ENCODE peak calls at places on chromosome 20, in six cellular contexts. H, O, G, E, T and C are unnamed samples.

GRCh38 chr20:55746723-55747122 is 258.6 kb downstream of the CBLN4 start:
- DNase-seq in O (no peak), E (no peak), G (no peak), H (no peak), T (no peak), C (no peak)

GRCh38 chr20:49475979-49476378 is 6.5 kb downstream of the KCNB1 start:
- DNase-seq in O (no peak), E (no peak), G (no peak), H (no peak), T (no peak), C (no peak)

GRCh38 chr20:37529968-37530600 is 2.4 kb upstream of the BLCAP start:
- DNase-seq in T (no peak), G (no peak), E (no peak), O (no peak), H (no peak), C (no peak)

GRCh38 chr20:22412977-22413868 is 171.1 kb downstream of the FOXA2 start:
- DNase-seq in E (no peak), T (no peak), O (no peak), H (no peak), G (no peak), C (no peak)

GRCh38 chr20:30816182-30816645 is 441.2 kb upstream of the DEFB115 start:
- DNase-seq in O (peak; percentile 64), H (no peak), E (peak; percentile 23), T (no peak), G (no peak), C (no peak)

GRCh38 chr20:14992071-14992654 is 654.8 kb upstream of the FLRT3 start:
- DNase-seq in E (no peak), O (peak; percentile 80), H (peak; percentile 74), T (no peak), G (no peak), C (no peak)

GRCh38 chr20:21719592-21720214 is 14.2 kb downstream of the PAX1 start:
- DNase-seq in H (peak; percentile 71), T (peak; percentile 45), O (peak; percentile 82), G (no peak), E (no peak), C (peak; percentile 55)

GRCh38 chr20:47438464-47439381 is 63.0 kb upstream of the NCOA3 start:
- DNase-seq in O (no peak), T (peak; percentile 67), G (no peak), E (no peak), H (no peak), C (peak; percentile 25)

GRCh38 chr20:22575087-22575721 is 9.2 kb downstream of the FOXA2 start:
- DNase-seq in H (no peak), E (no peak), G (no peak), O (peak; percentile 7), T (no peak), C (no peak)

GRCh38 chr20:36062799-36063198 is 91.7 kb upstream of the EPB41L1 start:
- DNase-seq in H (no peak), O (peak; percentile 52), T (no peak), E (no peak), G (no peak), C (no peak)

GRCh38 chr20:35005463-35005961 is 49.8 kb downstream of the MYH7B start:
- DNase-seq in T (no peak), G (no peak), H (no peak), E (peak; percentile 13), O (no peak), C (no peak)

GRCh38 chr20:51446656-51447055 is 95.9 kb downstream of the NFATC2 start:
- DNase-seq in H (peak; percentile 69), G (no peak), O (peak; percentile 56), T (peak; percentile 62), E (no peak), C (no peak)

GRCh38 chr20:61728786-61729365 is 336.8 kb downstream of the TAF4 start:
- DNase-seq in H (no peak), O (no peak), E (no peak), G (no peak), T (no peak), C (no peak)

GRCh38 chr20:32753731-32754130 is 8.5 kb upstream of the DNMT3B start:
- DNase-seq in E (no peak), H (no peak), O (peak; percentile 45), T (no peak), G (no peak), C (no peak)

GRCh38 chr20:35207950-35208611 is 18.4 kb upstream of the MMP24 start:
- DNase-seq in T (peak; percentile 73), H (peak; percentile 87), O (peak; percentile 88), G (peak; percentile 46), E (peak; percentile 90), C (peak; percentile 93)

GRCh38 chr20:33191484-33191883 is 23.5 kb downstream of the BPIFA2 start:
- DNase-seq in E (no peak), G (no peak), H (no peak), T (no peak), O (no peak), C (peak; percentile 89)

GRCh38 chr20:31974975-31975481 is 7.1 kb downstream of the XKR7 start:
- DNase-seq in G (no peak), H (no peak), O (no peak), E (no peak), T (no peak), C (no peak)

GRCh38 chr20:41023549-41023948 is 5.1 kb upstream of the TOP1 start:
- DNase-seq in H (no peak), T (no peak), O (no peak), E (no peak), G (no peak), C (no peak)

GRCh38 chr20:61748376-61748775 is 317.3 kb downstream of the TAF4 start:
- DNase-seq in T (no peak), G (no peak), H (no peak), E (no peak), O (peak; percentile 54), C (no peak)

GRCh38 chr20:53402233-53403005 is 191.2 kb downstream of the ZNF217 start:
- DNase-seq in H (no peak), T (no peak), E (no peak), G (no peak), O (no peak), C (no peak)

GRCh38 chr20:47708953-47709833 is 76.1 kb downstream of the SULF2 start:
- DNase-seq in E (no peak), H (no peak), O (no peak), G (no peak), T (no peak), C (no peak)

GRCh38 chr20:62201173-62202082 is 18.6 kb downstream of the MTG2 start:
- DNase-seq in O (no peak), G (no peak), E (no peak), T (no peak), H (no peak), C (no peak)

GRCh38 chr20:57755609-57756008 is 45.8 kb upstream of the PMEPA1 start:
- DNase-seq in E (no peak), T (no peak), G (no peak), H (no peak), O (no peak), C (no peak)

GRCh38 chr20:17558154-17558940 is 11.5 kb upstream of the DSTN start:
- DNase-seq in G (no peak), T (peak; percentile 74), E (no peak), O (peak; percentile 92), H (peak; percentile 93), C (no peak)

GRCh38 chr20:58431134-58431533 is 42.1 kb downstream of the VAPB start:
- DNase-seq in H (no peak), E (no peak), O (no peak), T (no peak), G (no peak), C (no peak)

GRCh38 chr20:16350465-16350864 is 222.8 kb downstream of the KIF16B start:
- DNase-seq in H (no peak), E (no peak), O (peak; percentile 20), G (no peak), T (no peak), C (no peak)

GRCh38 chr20:57902478-57902877 is 192.7 kb upstream of the PMEPA1 start:
- DNase-seq in E (no peak), G (no peak), H (peak; percentile 2), T (peak; percentile 43), O (peak; percentile 75), C (no peak)

GRCh38 chr20:14764511-14765369 is 427.3 kb upstream of the FLRT3 start:
- DNase-seq in O (no peak), T (peak; percentile 68), G (no peak), E (no peak), H (no peak), C (peak; percentile 91)

GRCh38 chr20:59723607-59724456 is 119.5 kb downstream of the PHACTR3 start:
- DNase-seq in O (no peak), T (no peak), E (no peak), G (no peak), H (no peak), C (no peak)

DNA sequence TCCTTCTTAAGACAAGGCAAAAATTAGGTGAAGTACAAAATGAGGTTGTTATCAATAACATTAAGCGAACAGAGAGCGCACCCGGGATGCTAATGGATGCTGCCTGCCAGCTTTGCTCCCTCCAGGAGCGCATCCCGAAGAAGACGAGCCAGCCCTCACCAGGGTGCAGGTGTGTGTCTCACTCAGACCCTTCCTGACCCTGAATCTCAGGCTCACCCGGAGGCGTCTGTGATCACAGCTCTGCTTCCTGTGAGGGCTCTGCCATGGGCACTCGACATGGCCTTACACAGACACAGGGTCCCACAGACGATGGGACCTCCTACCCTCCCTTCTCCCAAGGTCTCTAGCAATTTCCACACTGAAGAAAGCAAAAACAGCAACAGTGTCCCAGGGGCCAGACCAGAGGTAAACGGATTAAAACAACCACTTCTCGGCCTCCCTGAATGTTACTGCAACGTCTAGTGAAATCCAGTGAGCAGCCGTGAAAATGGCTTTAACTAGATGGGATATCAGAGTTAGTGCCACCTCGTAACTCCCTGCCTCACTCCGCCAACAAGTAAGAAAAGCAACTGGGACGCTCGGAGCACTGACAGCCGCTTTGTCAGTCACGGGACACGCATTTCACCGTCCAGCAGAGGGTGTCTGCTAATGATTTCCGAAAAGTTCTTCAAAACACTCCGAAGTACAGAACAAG is 11.7 kb downstream of the ZBTB46 start:
- DNase-seq in G (no peak), H (no peak), E (peak; percentile 65), T (no peak), O (peak; percentile 71), C (no peak)
- H3K4me3 ChIP-seq in G (no peak overlapping the region), H (no peak overlapping the region), E (no peak overlapping the region), T (no peak overlapping the region), O (peak overlapping the region; percentile 4), C (no peak overlapping the region)

DNA sequence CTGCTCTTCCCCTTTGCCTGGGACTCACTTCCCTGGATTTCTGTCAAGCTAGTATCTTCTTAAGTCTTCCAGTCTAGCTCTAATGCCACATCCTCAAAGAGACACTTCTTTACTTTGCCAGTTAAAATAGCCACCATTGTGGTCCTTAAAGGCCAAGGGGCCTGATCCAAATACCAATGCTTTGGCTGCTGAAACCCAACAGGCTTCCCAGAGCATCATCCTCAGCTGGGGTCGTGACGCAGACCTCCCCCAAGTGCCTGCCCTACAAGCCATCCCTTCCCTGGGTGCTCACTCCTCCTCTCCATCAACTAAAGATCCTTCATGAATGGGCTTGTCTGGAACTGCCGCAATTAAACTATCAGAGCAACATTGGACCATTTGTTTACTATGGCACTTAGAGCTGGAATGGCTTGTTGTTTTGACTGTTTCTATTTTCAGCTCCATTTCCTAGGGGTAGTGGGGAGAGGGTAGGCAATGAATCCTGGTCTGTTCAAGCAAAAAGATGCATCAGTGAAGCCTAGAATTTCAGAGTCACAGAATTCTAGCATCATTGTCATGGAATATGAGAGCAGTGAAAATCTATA is 79.6 kb upstream of the SIRPA start:
- DNase-seq in T (no peak), E (no peak), G (no peak), O (no peak), H (no peak), C (no peak)
- H3K4me3 ChIP-seq in T (no peak overlapping the region), E (no peak overlapping the region), G (no peak overlapping the region), O (no peak overlapping the region), H (no peak overlapping the region), C (no peak overlapping the region)

GRCh38 chr20:3470627-3471396 is at the start of gene ATRN:
- DNase-seq in G (peak; percentile 77), O (peak; percentile 92), E (peak; percentile 94), T (peak; percentile 91), H (peak; percentile 93), C (peak; percentile 37)
- H3K4me3 ChIP-seq in G (peak within 1 kb of the TSS; percentile 89), O (peak within 1 kb of the TSS; percentile 91), E (peak within 1 kb of the TSS; percentile 95), T (peak within 1 kb of the TSS; percentile 80), H (peak within 1 kb of the TSS; percentile 83), C (peak within 1 kb of the TSS; percentile 79)

GRCh38 chr20:45343445-45343866 is 4.8 kb downstream of the SDC4 start:
- DNase-seq in G (no peak), T (peak; percentile 34), E (no peak), O (no peak), H (no peak), C (peak; percentile 66)
- H3K4me3 ChIP-seq in G (no peak overlapping the region), T (peak overlapping the region; percentile 76), E (no peak overlapping the region), O (peak overlapping the region; percentile 85), H (no peak overlapping the region), C (peak overlapping the region; percentile 48)